ENCODE peak calls at places on chromosomes 11 and 22, in nine cellular contexts. H, Z, X, O, R, Y, P, M and U are unnamed samples.
A peak's percentile ranks its signal among the peaks of the same experiment; 100 is the strongest.

GRCh38 chr11:43504316-43504950 is 145.7 kb downstream of the TTC17 start:
- DNase-seq in H (peak; percentile 21), Z (no peak), X (no peak), O (peak; percentile 9), R (no peak), Y (peak; percentile 2), P (peak; percentile 16), M (no peak), U (no peak)

GRCh38 chr22:49328076-49328475 is 499.6 kb downstream of the BRD1 start:
- DNase-seq in H (no peak), Z (no peak), X (no peak), O (no peak), R (no peak), Y (no peak), P (no peak), M (no peak), U (peak; percentile 28)

GRCh38 chr11:68998390-68998911 is 14.6 kb downstream of the MRGPRF start:
- DNase-seq in H (peak; percentile 93), Z (no peak), X (no peak), O (peak; percentile 80), R (peak; percentile 8), Y (no peak), P (peak; percentile 47), M (no peak), U (peak; percentile 53)

GRCh38 chr22:49326558-49326957 is 501.1 kb downstream of the BRD1 start:
- DNase-seq in H (no peak), Z (no peak), X (no peak), O (no peak), R (no peak), Y (no peak), P (no peak), M (no peak), U (no peak)

GRCh38 chr22:32063701-32064100 is 20.6 kb downstream of the SLC5A1 start:
- DNase-seq in H (no peak), Z (no peak), X (no peak), O (no peak), R (no peak), Y (no peak), P (no peak), M (no peak), U (no peak)

GRCh38 chr22:50678651-50679521 is 6.3 kb downstream of the SHANK3 start:
- DNase-seq in H (no peak), Z (no peak), X (peak; percentile 14), O (no peak), R (no peak), Y (no peak), P (no peak), M (no peak), U (no peak)

GRCh38 chr11:104394508-104394907 is 230.6 kb upstream of the PDGFD start:
- DNase-seq in H (no peak), Z (no peak), X (no peak), O (no peak), R (no peak), Y (peak; percentile 75), P (no peak), M (no peak), U (no peak)

GRCh38 chr11:130156108-130157022 is 3.2 kb upstream of the ST14 start:
- DNase-seq in H (peak; percentile 28), Z (no peak), X (no peak), O (no peak), R (no peak), Y (peak; percentile 30), P (peak; percentile 73), M (no peak), U (no peak)

GRCh38 chr11:89381094-89381493 is 110.1 kb downstream of the NOX4 start:
- DNase-seq in H (no peak), Z (peak; percentile 86), X (no peak), O (no peak), R (no peak), Y (no peak), P (peak; percentile 96), M (no peak), U (no peak)

GRCh38 chr11:134261626-134262488 is 8.5 kb downstream of the ACAD8 start:
- DNase-seq in H (peak; percentile 15), Z (no peak), X (no peak), O (peak; percentile 42), R (no peak), Y (peak; percentile 31), P (peak; percentile 19), M (no peak), U (no peak)

GRCh38 chr11:66985508-66986177 is 10.5 kb downstream of the C11orf86 start:
- DNase-seq in H (no peak), Z (no peak), X (no peak), O (no peak), R (peak; percentile 61), Y (no peak), P (no peak), M (no peak), U (peak; percentile 91)

GRCh38 chr22:19820880-19821522 is 33.7 kb downstream of the GNB1L start:
- DNase-seq in H (no peak), Z (no peak), X (no peak), O (no peak), R (peak; percentile 8), Y (no peak), P (no peak), M (no peak), U (peak; percentile 44)

GRCh38 chr11:14582835-14583234 is 60.8 kb upstream of the PDE3B start:
- DNase-seq in H (no peak), Z (peak; percentile 13), X (no peak), O (no peak), R (no peak), Y (no peak), P (no peak), M (no peak), U (peak; percentile 84)

GRCh38 chr22:44438056-44438455 is 60.0 kb downstream of the RTL6 start:
- DNase-seq in H (no peak), Z (no peak), X (no peak), O (no peak), R (no peak), Y (no peak), P (no peak), M (no peak), U (no peak)

GRCh38 chr11:65506770-65507485 is 8.1 kb downstream of the MALAT1 start:
- DNase-seq in H (no peak), Z (no peak), X (no peak), O (peak; percentile 90), R (no peak), Y (peak; percentile 55), P (no peak), M (peak; percentile 46), U (no peak)

GRCh38 chr11:65425105-65425970 is 2.7 kb downstream of the NEAT1 start:
- DNase-seq in H (no peak), Z (peak; percentile 62), X (no peak), O (no peak), R (no peak), Y (peak; percentile 85), P (peak; percentile 79), M (peak; percentile 71), U (peak; percentile 54)